ENCODE peak calls at places on chromosomes 12 and 14, in nine cellular contexts. D is NCI-H524 treated with DMSO at 0.1 percent for 48 hours; W is cardiac muscle cell; G is RCC 7860; V is stimulated activated CD4-positive, alpha-beta T cell treated with anti-CD3 and anti-CD28 coated beads, Interleukin-1b, Interleukin-23, amount 100 ng/mL, for 24 hours; Q is activated T-cell treated with anti-CD3 and anti-CD28 coated beads, Interleukin-2, amount 50 U/mL, for 48 hours; M is T-helper 17 cell; A is CD4-positive, alpha-beta T cell; O is activated CD4-positive, alpha-beta T cell treated with anti-CD3 and anti-CD28 coated beads, Interleukin-2, amount 50 U/mL, for 1 hour. S is an unnamed sample.

GRCh38 chr12:12979731-12980259 is 20.3 kb downstream of the HEBP1 start:
- DNase-seq in D (no peak), W (peak), G (peak), V (no peak), Q (no peak), M (no peak), A (no peak), O (no peak), S (no peak)

GRCh38 chr14:56630707-56631106 is 51.1 kb downstream of the TMEM260 start:
- DNase-seq in D (no peak), W (peak), G (no peak), V (no peak), Q (no peak), M (no peak), A (no peak), O (no peak), S (no peak)

GRCh38 chr12:74317078-74317581 is 220.5 kb upstream of the ATXN7L3B start:
- DNase-seq in D (peak), W (peak), G (no peak), V (no peak), Q (no peak), M (no peak), A (no peak), O (no peak), S (no peak)

GRCh38 chr12:100794441-100795192 is at the start of gene ANO4:
- DNase-seq in D (no peak), W (peak), G (no peak), V (no peak), Q (no peak), M (no peak), A (no peak), O (no peak), S (peak)

GRCh38 chr14:23057757-23058653 is 685 bp upstream of the CDH24 start:
- DNase-seq in D (no peak), W (peak), G (peak), V (peak), Q (peak), M (peak), A (peak), O (peak), S (peak)

GRCh38 chr12:95998611-95999300 is 2.6 kb upstream of the HAL start:
- DNase-seq in D (no peak), W (peak), G (peak), V (peak), Q (peak), M (no peak), A (peak), O (peak), S (peak)

GRCh38 chr12:47504775-47505446 is 200.9 kb downstream of the RPAP3 start:
- DNase-seq in D (no peak), W (peak), G (peak), V (no peak), Q (peak), M (no peak), A (no peak), O (no peak), S (peak)

GRCh38 chr12:50545783-50546182 is 41.0 kb downstream of the DIP2B start:
- DNase-seq in D (peak), W (no peak), G (no peak), V (no peak), Q (no peak), M (no peak), A (no peak), O (no peak), S (no peak)

GRCh38 chr14:30069536-30069935 is 141.9 kb upstream of the PRKD1 start:
- DNase-seq in D (no peak), W (peak), G (no peak), V (no peak), Q (no peak), M (no peak), A (no peak), O (no peak), S (no peak)

GRCh38 chr14:20730921-20731320 is 14.8 kb upstream of the EDDM3A start:
- DNase-seq in D (no peak), W (no peak), G (no peak), V (no peak), Q (no peak), M (no peak), A (no peak), O (no peak), S (no peak)

GRCh38 chr12:2344476-2344875 is 291.7 kb downstream of the CACNA1C start:
- DNase-seq in D (no peak), W (no peak), G (no peak), V (no peak), Q (no peak), M (no peak), A (no peak), O (no peak), S (no peak)

GRCh38 chr12:118025168-118025567 is 8.7 kb downstream of the RFC5 start:
- DNase-seq in D (no peak), W (no peak), G (no peak), V (no peak), Q (no peak), M (no peak), A (no peak), O (no peak), S (no peak)

GRCh38 chr12:41277019-41277770 is 89.1 kb downstream of the PDZRN4 start:
- DNase-seq in D (peak), W (peak), G (peak), V (no peak), Q (no peak), M (no peak), A (no peak), O (no peak), S (peak)

GRCh38 chr14:69664865-69665526 is 53.6 kb downstream of the SUSD6 start:
- DNase-seq in D (no peak), W (no peak), G (no peak), V (no peak), Q (no peak), M (no peak), A (no peak), O (no peak), S (no peak)

GRCh38 chr12:46160081-46160980 is 108.5 kb downstream of the SLC38A1 start:
- DNase-seq in D (peak), W (peak), G (peak), V (no peak), Q (no peak), M (no peak), A (no peak), O (no peak), S (no peak)

GRCh38 chr12:25553083-25553482 is at the start of gene LMNTD1:
- DNase-seq in D (no peak), W (peak), G (no peak), V (no peak), Q (no peak), M (no peak), A (no peak), O (no peak), S (no peak)

GRCh38 chr14:58866386-58866785 is 228.6 kb downstream of the DACT1 start:
- DNase-seq in D (no peak), W (peak), G (no peak), V (no peak), Q (no peak), M (no peak), A (no peak), O (no peak), S (no peak)

GRCh38 chr12:102249073-102249854 is 51.6 kb upstream of the PMCH start:
- DNase-seq in D (no peak), W (no peak), G (no peak), V (no peak), Q (no peak), M (no peak), A (no peak), O (no peak), S (no peak)

GRCh38 chr12:6817662-6818157 is 3.9 kb upstream of the GPR162 start:
- DNase-seq in D (no peak), W (no peak), G (no peak), V (no peak), Q (no peak), M (no peak), A (no peak), O (no peak), S (no peak)

GRCh38 chr14:90846511-90846910 is 30.3 kb upstream of the TTC7B start:
- DNase-seq in D (no peak), W (no peak), G (no peak), V (no peak), Q (no peak), M (no peak), A (no peak), O (no peak), S (no peak)